ENCODE peak calls at places on chromosomes 12 and 14, in six cellular contexts. One of them, this sample, is unnamed.

GRCh38 chr12:45893240-45893639 is 97.1 kb downstream of the SCAF11 start:
- DNase-seq in NCI-H2171: no peak
- DNase-seq in activated T-cell treated with anti-CD3 and anti-CD28 coated beads, Interleukin-2, amount 50 U/mL, for 72 hours: no peak
- DNase-seq in KBM-7: peak
- DNase-seq in heart left ventricle: no peak
- DNase-seq in pancreas: no peak
- DNase-seq in this sample: no peak

GRCh38 chr12:48996794-48997718 is 2.1 kb downstream of the DDN start:
- DNase-seq in activated T-cell treated with anti-CD3 and anti-CD28 coated beads, Interleukin-2, amount 50 U/mL, for 72 hours: peak
- DNase-seq in KBM-7: peak
- DNase-seq in heart left ventricle: peak
- DNase-seq in pancreas: peak
- DNase-seq in NCI-H2171: no peak
- DNase-seq in this sample: peak

GRCh38 chr14:99571303-99571986 is 32.6 kb downstream of the CCDC85C start:
- DNase-seq in NCI-H2171: no peak
- DNase-seq in pancreas: no peak
- DNase-seq in KBM-7: no peak
- DNase-seq in heart left ventricle: no peak
- DNase-seq in activated T-cell treated with anti-CD3 and anti-CD28 coated beads, Interleukin-2, amount 50 U/mL, for 72 hours: no peak
- DNase-seq in this sample: no peak

GRCh38 chr14:90698379-90698869 is 117.8 kb downstream of the TTC7B start:
- DNase-seq in KBM-7: no peak
- DNase-seq in pancreas: no peak
- DNase-seq in NCI-H2171: peak
- DNase-seq in activated T-cell treated with anti-CD3 and anti-CD28 coated beads, Interleukin-2, amount 50 U/mL, for 72 hours: no peak
- DNase-seq in heart left ventricle: peak
- DNase-seq in this sample: peak

GRCh38 chr12:115504241-115504941 is 773.1 kb downstream of the MED13L start:
- DNase-seq in activated T-cell treated with anti-CD3 and anti-CD28 coated beads, Interleukin-2, amount 50 U/mL, for 72 hours: no peak
- DNase-seq in KBM-7: peak
- DNase-seq in pancreas: no peak
- DNase-seq in heart left ventricle: peak
- DNase-seq in NCI-H2171: no peak
- DNase-seq in this sample: peak

GRCh38 chr14:71363961-71364360 is 456.7 kb downstream of the PCNX1 start:
- DNase-seq in activated T-cell treated with anti-CD3 and anti-CD28 coated beads, Interleukin-2, amount 50 U/mL, for 72 hours: no peak
- DNase-seq in heart left ventricle: no peak
- DNase-seq in pancreas: no peak
- DNase-seq in KBM-7: no peak
- DNase-seq in NCI-H2171: no peak
- DNase-seq in this sample: no peak

GRCh38 chr14:67263499-67264149 is 22.4 kb downstream of the PALS1 start:
- DNase-seq in KBM-7: no peak
- DNase-seq in heart left ventricle: no peak
- DNase-seq in pancreas: no peak
- DNase-seq in NCI-H2171: no peak
- DNase-seq in activated T-cell treated with anti-CD3 and anti-CD28 coated beads, Interleukin-2, amount 50 U/mL, for 72 hours: no peak
- DNase-seq in this sample: no peak

GRCh38 chr14:98177551-98177950 is 1094.4 kb downstream of the BCL11B start:
- DNase-seq in activated T-cell treated with anti-CD3 and anti-CD28 coated beads, Interleukin-2, amount 50 U/mL, for 72 hours: peak
- DNase-seq in KBM-7: no peak
- DNase-seq in NCI-H2171: no peak
- DNase-seq in pancreas: no peak
- DNase-seq in heart left ventricle: no peak
- DNase-seq in this sample: no peak

GRCh38 chr14:31395119-31395518 is 25.2 kb downstream of the HEATR5A start:
- DNase-seq in activated T-cell treated with anti-CD3 and anti-CD28 coated beads, Interleukin-2, amount 50 U/mL, for 72 hours: no peak
- DNase-seq in NCI-H2171: no peak
- DNase-seq in KBM-7: no peak
- DNase-seq in pancreas: no peak
- DNase-seq in heart left ventricle: no peak
- DNase-seq in this sample: no peak

GRCh38 chr14:36091096-36091495 is 85.4 kb downstream of the PTCSC3 start:
- DNase-seq in pancreas: no peak
- DNase-seq in KBM-7: no peak
- DNase-seq in NCI-H2171: no peak
- DNase-seq in heart left ventricle: no peak
- DNase-seq in activated T-cell treated with anti-CD3 and anti-CD28 coated beads, Interleukin-2, amount 50 U/mL, for 72 hours: no peak
- DNase-seq in this sample: no peak

GRCh38 chr14:68018598-68018997 is 199.0 kb downstream of the RAD51B start:
- DNase-seq in heart left ventricle: no peak
- DNase-seq in KBM-7: no peak
- DNase-seq in pancreas: no peak
- DNase-seq in activated T-cell treated with anti-CD3 and anti-CD28 coated beads, Interleukin-2, amount 50 U/mL, for 72 hours: no peak
- DNase-seq in NCI-H2171: no peak
- DNase-seq in this sample: no peak

GRCh38 chr14:59060841-59061240 is 127.6 kb upstream of the DAAM1 start:
- DNase-seq in heart left ventricle: no peak
- DNase-seq in activated T-cell treated with anti-CD3 and anti-CD28 coated beads, Interleukin-2, amount 50 U/mL, for 72 hours: no peak
- DNase-seq in NCI-H2171: no peak
- DNase-seq in pancreas: no peak
- DNase-seq in KBM-7: no peak
- DNase-seq in this sample: no peak

GRCh38 chr12:112163471-112164325 is 38.3 kb downstream of the TRAFD1 start:
- DNase-seq in NCI-H2171: no peak
- DNase-seq in heart left ventricle: no peak
- DNase-seq in KBM-7: no peak
- DNase-seq in activated T-cell treated with anti-CD3 and anti-CD28 coated beads, Interleukin-2, amount 50 U/mL, for 72 hours: no peak
- DNase-seq in pancreas: peak
- DNase-seq in this sample: no peak

This sample was measured in endothelial cell.